ENCODE peak calls at places on chromosomes 4 and X, in six cellular contexts. One of them, this sample, is unnamed.

GRCh38 chrX:7568130-7568529 is 274.8 kb upstream of the VCX start:
- DNase-seq in A172: no peak
- DNase-seq in NCI-H2029: no peak
- DNase-seq in pancreas: no peak
- DNase-seq in EH: no peak
- DNase-seq in T-cell: no peak
- DNase-seq in this sample: no peak

GRCh38 chr4:174358823-174359222 is 75.1 kb downstream of the CEP44 start:
- DNase-seq in pancreas: no peak
- DNase-seq in T-cell: no peak
- DNase-seq in NCI-H2029: no peak
- DNase-seq in A172: peak; percentile 57
- DNase-seq in EH: peak; percentile 25
- DNase-seq in this sample: no peak

GRCh38 chrX:103404225-103405008 is 28.1 kb downstream of the BEX3 start:
- DNase-seq in NCI-H2029: peak; percentile 21
- DNase-seq in pancreas: peak; percentile 71
- DNase-seq in EH: peak; percentile 89
- DNase-seq in A172: peak; percentile 53
- DNase-seq in T-cell: no peak
- DNase-seq in this sample: peak; percentile 69

GRCh38 chr4:48699470-48699869 is 80.6 kb downstream of the FRYL start:
- DNase-seq in A172: peak; percentile 33
- DNase-seq in T-cell: no peak
- DNase-seq in NCI-H2029: no peak
- DNase-seq in pancreas: no peak
- DNase-seq in EH: no peak
- DNase-seq in this sample: no peak

GRCh38 chrX:129842510-129843208 is 1.0 kb downstream of the ZDHHC9 start:
- DNase-seq in NCI-H2029: no peak
- DNase-seq in T-cell: no peak
- DNase-seq in pancreas: peak; percentile 57
- DNase-seq in EH: peak; percentile 51
- DNase-seq in A172: no peak
- DNase-seq in this sample: no peak

GRCh38 chr4:10003666-10004065 is 17.6 kb downstream of the SLC2A9 start:
- DNase-seq in A172: no peak
- DNase-seq in NCI-H2029: no peak
- DNase-seq in pancreas: no peak
- DNase-seq in T-cell: no peak
- DNase-seq in EH: no peak
- DNase-seq in this sample: no peak

GRCh38 chrX:108347800-108348199 is 90.4 kb downstream of the COL4A6 start:
- DNase-seq in pancreas: no peak
- DNase-seq in EH: no peak
- DNase-seq in NCI-H2029: no peak
- DNase-seq in A172: no peak
- DNase-seq in T-cell: no peak
- DNase-seq in this sample: no peak

GRCh38 chrX:22395372-22395771 is 122.7 kb downstream of the CBLL2 start:
- DNase-seq in EH: peak; percentile 51
- DNase-seq in T-cell: no peak
- DNase-seq in NCI-H2029: no peak
- DNase-seq in A172: peak; percentile 79
- DNase-seq in pancreas: no peak
- DNase-seq in this sample: no peak

GRCh38 chrX:11381464-11381863 is 88.3 kb downstream of the AMELX start:
- DNase-seq in T-cell: no peak
- DNase-seq in A172: peak; percentile 48
- DNase-seq in pancreas: peak; percentile 31
- DNase-seq in EH: peak; percentile 65
- DNase-seq in NCI-H2029: no peak
- DNase-seq in this sample: peak; percentile 43

GRCh38 chr4:91630764-91631163 is 673.0 kb upstream of the GRID2 start:
- DNase-seq in EH: no peak
- DNase-seq in A172: no peak
- DNase-seq in NCI-H2029: no peak
- DNase-seq in pancreas: no peak
- DNase-seq in T-cell: no peak
- DNase-seq in this sample: no peak

GRCh38 chr4:181030961-181031360 is 1212.2 kb upstream of the TENM3 start:
- DNase-seq in A172: peak; percentile 83
- DNase-seq in NCI-H2029: no peak
- DNase-seq in pancreas: no peak
- DNase-seq in T-cell: no peak
- DNase-seq in EH: peak; percentile 23
- DNase-seq in this sample: no peak

GRCh38 chrX:110692876-110693275 is 102.7 kb downstream of the CHRDL1 start:
- DNase-seq in NCI-H2029: no peak
- DNase-seq in pancreas: no peak
- DNase-seq in EH: no peak
- DNase-seq in T-cell: no peak
- DNase-seq in A172: no peak
- DNase-seq in this sample: no peak

GRCh38 chr4:139154538-139154937 is 22.5 kb downstream of the ELF2 start:
- DNase-seq in EH: no peak
- DNase-seq in T-cell: no peak
- DNase-seq in NCI-H2029: no peak
- DNase-seq in pancreas: no peak
- DNase-seq in A172: no peak
- DNase-seq in this sample: no peak

GRCh38 chr4:173046818-173047217 is 121.8 kb upstream of the GALNT7 start:
- DNase-seq in pancreas: no peak
- DNase-seq in A172: peak; percentile 14
- DNase-seq in EH: no peak
- DNase-seq in T-cell: no peak
- DNase-seq in NCI-H2029: peak; percentile 54
- DNase-seq in this sample: peak; percentile 52

GRCh38 chr4:176319704-176320339 is at the start of gene SPCS3:
- DNase-seq in NCI-H2029: peak; percentile 89
- DNase-seq in EH: peak; percentile 94
- DNase-seq in T-cell: peak; percentile 94
- DNase-seq in A172: peak; percentile 85
- DNase-seq in pancreas: peak; percentile 95
- DNase-seq in this sample: peak; percentile 93

GRCh38 chr4:168509786-168510185 is 12.9 kb downstream of the PALLD start:
- DNase-seq in T-cell: peak; percentile 46
- DNase-seq in NCI-H2029: no peak
- DNase-seq in A172: no peak
- DNase-seq in pancreas: no peak
- DNase-seq in EH: peak; percentile 16
- DNase-seq in this sample: no peak

GRCh38 chrX:107766470-107767140 is 9.0 kb downstream of the TSC22D3 start:
- DNase-seq in EH: peak; percentile 61
- DNase-seq in pancreas: no peak
- DNase-seq in A172: no peak
- DNase-seq in T-cell: no peak
- DNase-seq in NCI-H2029: no peak
- DNase-seq in this sample: no peak

GRCh38 chrX:24775891-24776290 is 82.2 kb downstream of the POLA1 start:
- DNase-seq in pancreas: no peak
- DNase-seq in A172: no peak
- DNase-seq in NCI-H2029: no peak
- DNase-seq in T-cell: no peak
- DNase-seq in EH: no peak
- DNase-seq in this sample: no peak

GRCh38 chr4:91113130-91113706 is 986.0 kb downstream of the CCSER1 start:
- DNase-seq in NCI-H2029: no peak
- DNase-seq in A172: peak; percentile 32
- DNase-seq in T-cell: no peak
- DNase-seq in pancreas: no peak
- DNase-seq in EH: no peak
- DNase-seq in this sample: peak; percentile 32

GRCh38 chr4:182916483-182917181 is 554 bp downstream of the DCTD start:
- DNase-seq in EH: peak; percentile 83
- DNase-seq in NCI-H2029: peak; percentile 8
- DNase-seq in A172: peak; percentile 48
- DNase-seq in pancreas: peak; percentile 53
- DNase-seq in T-cell: no peak
- DNase-seq in this sample: peak; percentile 28

GRCh38 chr4:147596976-147597375 is 20.2 kb upstream of the TMEM184C start:
- DNase-seq in A172: peak; percentile 85
- DNase-seq in T-cell: no peak
- DNase-seq in EH: peak; percentile 94
- DNase-seq in pancreas: peak; percentile 77
- DNase-seq in NCI-H2029: no peak
- DNase-seq in this sample: no peak

This sample was measured in SK-N-DZ.